ENCODE peak calls at places on chromosomes 5 and 9, in six cellular contexts. One of them, this sample, is unnamed.

GRCh38 chr5:78360674-78361225 is 333 bp downstream of the SCAMP1 start:
- DNase-seq in AG10803: no peak
- DNase-seq in bronchial epithelial cell: no peak
- DNase-seq in left lung: peak; percentile 91
- DNase-seq in AG04449: no peak
- DNase-seq in brain microvascular endothelial cell: no peak
- DNase-seq in this sample: no peak

GRCh38 chr5:35811108-35811741 is 45.5 kb upstream of the IL7R start:
- DNase-seq in AG10803: peak; percentile 17
- DNase-seq in bronchial epithelial cell: no peak
- DNase-seq in left lung: no peak
- DNase-seq in AG04449: no peak
- DNase-seq in brain microvascular endothelial cell: no peak
- DNase-seq in this sample: no peak

GRCh38 chr5:14838396-14839319 is 32.9 kb downstream of the ANKH start:
- DNase-seq in AG10803: no peak
- DNase-seq in bronchial epithelial cell: no peak
- DNase-seq in left lung: no peak
- DNase-seq in AG04449: no peak
- DNase-seq in brain microvascular endothelial cell: no peak
- DNase-seq in this sample: no peak

GRCh38 chr9:35907732-35908483 is 1.4 kb upstream of the SPAAR start:
- DNase-seq in AG10803: peak; percentile 86
- DNase-seq in bronchial epithelial cell: peak; percentile 87
- DNase-seq in left lung: no peak
- DNase-seq in AG04449: peak; percentile 37
- DNase-seq in brain microvascular endothelial cell: peak; percentile 65
- DNase-seq in this sample: peak; percentile 88

GRCh38 chr9:87678650-87679355 is 47.1 kb upstream of the CTSL start:
- DNase-seq in AG10803: peak; percentile 77
- DNase-seq in bronchial epithelial cell: peak; percentile 61
- DNase-seq in left lung: no peak
- DNase-seq in AG04449: peak; percentile 40
- DNase-seq in brain microvascular endothelial cell: peak; percentile 62
- DNase-seq in this sample: peak; percentile 72

GRCh38 chr9:128192601-128193371 is 1.4 kb upstream of the CIZ1 start:
- DNase-seq in AG10803: peak; percentile 91
- DNase-seq in bronchial epithelial cell: peak; percentile 89
- DNase-seq in left lung: peak; percentile 94
- DNase-seq in AG04449: no peak
- DNase-seq in brain microvascular endothelial cell: peak; percentile 68
- DNase-seq in this sample: peak; percentile 91

GRCh38 chr5:119470851-119471451 is 18.7 kb downstream of the HSD17B4 start:
- DNase-seq in AG10803: peak; percentile 41
- DNase-seq in bronchial epithelial cell: peak; percentile 39
- DNase-seq in left lung: no peak
- DNase-seq in AG04449: no peak
- DNase-seq in brain microvascular endothelial cell: peak; percentile 28
- DNase-seq in this sample: peak; percentile 56

GRCh38 chr5:149937610-149938009 is 7.0 kb downstream of the PDE6A start:
- DNase-seq in AG10803: no peak
- DNase-seq in bronchial epithelial cell: peak; percentile 87
- DNase-seq in left lung: no peak
- DNase-seq in AG04449: no peak
- DNase-seq in brain microvascular endothelial cell: no peak
- DNase-seq in this sample: peak; percentile 82

GRCh38 chr5:119541716-119542115 is 87.6 kb upstream of the FAM170A start:
- DNase-seq in AG10803: no peak
- DNase-seq in bronchial epithelial cell: no peak
- DNase-seq in left lung: no peak
- DNase-seq in AG04449: no peak
- DNase-seq in brain microvascular endothelial cell: no peak
- DNase-seq in this sample: no peak

GRCh38 chr9:113649054-113649453 is 185.5 kb downstream of the RGS3 start:
- DNase-seq in AG10803: peak; percentile 86
- DNase-seq in bronchial epithelial cell: no peak
- DNase-seq in left lung: no peak
- DNase-seq in AG04449: no peak
- DNase-seq in brain microvascular endothelial cell: no peak
- DNase-seq in this sample: no peak

GRCh38 chr5:80990527-80990926 is 30.4 kb downstream of the RASGRF2 start:
- DNase-seq in AG10803: no peak
- DNase-seq in bronchial epithelial cell: no peak
- DNase-seq in left lung: no peak
- DNase-seq in AG04449: no peak
- DNase-seq in brain microvascular endothelial cell: no peak
- DNase-seq in this sample: peak; percentile 13

GRCh38 chr9:137444106-137444790 is 3.1 kb upstream of the ENTPD8 start:
- DNase-seq in AG10803: no peak
- DNase-seq in bronchial epithelial cell: no peak
- DNase-seq in left lung: peak; percentile 49
- DNase-seq in AG04449: no peak
- DNase-seq in brain microvascular endothelial cell: no peak
- DNase-seq in this sample: no peak

GRCh38 chr9:18238254-18238653 is 235.7 kb upstream of the ADAMTSL1 start:
- DNase-seq in AG10803: peak; percentile 61
- DNase-seq in bronchial epithelial cell: peak; percentile 96
- DNase-seq in left lung: no peak
- DNase-seq in AG04449: no peak
- DNase-seq in brain microvascular endothelial cell: peak; percentile 78
- DNase-seq in this sample: peak; percentile 86

GRCh38 chr5:173802670-173803165 is 85.4 kb upstream of the CPEB4 start:
- DNase-seq in AG10803: peak; percentile 61
- DNase-seq in bronchial epithelial cell: peak; percentile 72
- DNase-seq in left lung: peak; percentile 91
- DNase-seq in AG04449: no peak
- DNase-seq in brain microvascular endothelial cell: no peak
- DNase-seq in this sample: peak; percentile 83

GRCh38 chr5:50751064-50751657 is 84.7 kb downstream of the PARP8 start:
- DNase-seq in AG10803: peak; percentile 60
- DNase-seq in bronchial epithelial cell: peak; percentile 60
- DNase-seq in left lung: no peak
- DNase-seq in AG04449: no peak
- DNase-seq in brain microvascular endothelial cell: peak; percentile 35
- DNase-seq in this sample: peak; percentile 65

GRCh38 chr9:99601506-99601905 is 220.2 kb upstream of the NR4A3 start:
- DNase-seq in AG10803: no peak
- DNase-seq in bronchial epithelial cell: no peak
- DNase-seq in left lung: no peak
- DNase-seq in AG04449: no peak
- DNase-seq in brain microvascular endothelial cell: peak; percentile 3
- DNase-seq in this sample: no peak

GRCh38 chr5:143543358-143544255 is 140.1 kb upstream of the NR3C1 start:
- DNase-seq in AG10803: peak; percentile 75
- DNase-seq in bronchial epithelial cell: peak; percentile 80
- DNase-seq in left lung: no peak
- DNase-seq in AG04449: no peak
- DNase-seq in brain microvascular endothelial cell: peak; percentile 29
- DNase-seq in this sample: peak; percentile 60

GRCh38 chr5:115986358-115986757 is 24.1 kb downstream of the LVRN start:
- DNase-seq in AG10803: peak; percentile 81
- DNase-seq in bronchial epithelial cell: no peak
- DNase-seq in left lung: no peak
- DNase-seq in AG04449: peak; percentile 60
- DNase-seq in brain microvascular endothelial cell: no peak
- DNase-seq in this sample: no peak

GRCh38 chr9:84667571-84668203 is 1.8 kb upstream of the NTRK2 start:
- DNase-seq in AG10803: no peak
- DNase-seq in bronchial epithelial cell: peak; percentile 31
- DNase-seq in left lung: no peak
- DNase-seq in AG04449: no peak
- DNase-seq in brain microvascular endothelial cell: peak; percentile 57
- DNase-seq in this sample: peak; percentile 58

GRCh38 chr9:120701248-120701647 is 13.0 kb downstream of the MEGF9 start:
- DNase-seq in AG10803: no peak
- DNase-seq in bronchial epithelial cell: no peak
- DNase-seq in left lung: no peak
- DNase-seq in AG04449: no peak
- DNase-seq in brain microvascular endothelial cell: no peak
- DNase-seq in this sample: no peak

GRCh38 chr5:119347574-119347973 is 8.2 kb upstream of the TNFAIP8 start:
- DNase-seq in AG10803: no peak
- DNase-seq in bronchial epithelial cell: no peak
- DNase-seq in left lung: no peak
- DNase-seq in AG04449: no peak
- DNase-seq in brain microvascular endothelial cell: no peak
- DNase-seq in this sample: no peak

GRCh38 chr5:11143456-11144267 is 382.6 kb upstream of the DAP start:
- DNase-seq in AG10803: no peak
- DNase-seq in bronchial epithelial cell: no peak
- DNase-seq in left lung: no peak
- DNase-seq in AG04449: no peak
- DNase-seq in brain microvascular endothelial cell: no peak
- DNase-seq in this sample: no peak

GRCh38 chr5:125196479-125197183 is 450.2 kb upstream of the ZNF608 start:
- DNase-seq in AG10803: no peak
- DNase-seq in bronchial epithelial cell: no peak
- DNase-seq in left lung: no peak
- DNase-seq in AG04449: no peak
- DNase-seq in brain microvascular endothelial cell: no peak
- DNase-seq in this sample: no peak

GRCh38 chr9:124870723-124871122 is 8.8 kb downstream of the ARPC5L start:
- DNase-seq in AG10803: no peak
- DNase-seq in bronchial epithelial cell: no peak
- DNase-seq in left lung: no peak
- DNase-seq in AG04449: no peak
- DNase-seq in brain microvascular endothelial cell: no peak
- DNase-seq in this sample: no peak
- H3K4me3 ChIP-seq in AG10803: peak overlapping the region; percentile 87
- H3K4me3 ChIP-seq in bronchial epithelial cell: peak overlapping the region; percentile 97
- H3K4me3 ChIP-seq in left lung: peak overlapping the region; percentile 88
- H3K4me3 ChIP-seq in AG04449: peak overlapping the region; percentile 90
- H3K4me3 ChIP-seq in brain microvascular endothelial cell: peak overlapping the region; percentile 96
- H3K4me3 ChIP-seq in this sample: peak overlapping the region; percentile 84

DNA sequence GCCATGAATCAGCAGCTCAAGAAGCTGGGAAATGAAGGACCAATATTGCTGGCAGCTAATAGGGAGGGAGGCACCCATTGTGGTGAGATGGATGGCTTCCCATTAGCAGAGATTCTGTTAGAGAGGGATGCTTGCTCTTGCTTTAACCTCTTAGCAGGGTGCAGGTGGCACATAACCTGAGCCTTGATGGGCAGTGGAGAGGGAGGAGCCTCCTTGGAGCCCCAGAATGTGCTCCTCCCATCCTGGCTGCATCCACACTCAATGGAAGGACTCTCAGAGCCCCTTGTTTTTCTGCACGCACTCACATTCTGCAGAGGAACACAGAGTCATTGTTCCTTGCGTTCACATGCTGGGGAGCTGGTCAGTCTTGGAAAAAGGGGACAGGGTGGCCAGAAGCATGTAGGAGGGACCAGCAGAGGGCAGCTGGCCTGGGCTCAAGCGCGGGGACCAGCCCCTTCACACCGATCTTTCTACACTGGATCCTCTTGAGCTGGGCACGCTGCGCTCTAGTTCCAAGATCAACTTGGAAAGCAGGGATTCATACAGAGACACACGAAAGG is 161.8 kb downstream of the MED10 start:
- DNase-seq in AG10803: no peak
- DNase-seq in bronchial epithelial cell: no peak
- DNase-seq in left lung: no peak
- DNase-seq in AG04449: no peak
- DNase-seq in brain microvascular endothelial cell: no peak
- DNase-seq in this sample: no peak
- TF ChIP-seq CTCF in AG10803: no peak
- TF ChIP-seq CTCF in bronchial epithelial cell: no peak
- TF ChIP-seq CTCF in left lung: no peak
- TF ChIP-seq CTCF in AG04449: no peak
- TF ChIP-seq CTCF in brain microvascular endothelial cell: no peak
- TF ChIP-seq CTCF in this sample: no peak

DNA sequence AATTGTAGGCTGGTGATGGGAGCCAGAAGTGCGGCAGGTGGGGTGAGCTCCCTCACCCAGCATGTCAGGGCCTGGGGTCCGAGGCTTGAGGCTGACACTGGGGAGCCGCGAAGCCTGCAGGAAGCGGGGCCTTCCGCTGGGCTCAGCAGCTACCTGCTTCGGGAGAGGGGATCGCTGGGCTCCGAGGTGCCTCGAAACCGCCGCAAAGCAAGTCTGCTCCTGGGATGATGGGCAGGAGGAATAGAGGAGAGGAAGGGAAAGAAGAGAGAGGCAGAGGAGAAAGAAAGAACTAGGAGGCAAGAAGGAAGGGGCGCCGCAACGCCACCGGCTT is 1.5 kb upstream of the PRDM12 start:
- DNase-seq in AG10803: no peak
- DNase-seq in bronchial epithelial cell: no peak
- DNase-seq in left lung: no peak
- DNase-seq in AG04449: no peak
- DNase-seq in brain microvascular endothelial cell: no peak
- DNase-seq in this sample: no peak
- H3K4me3 ChIP-seq in AG10803: no peak overlapping the region
- H3K4me3 ChIP-seq in bronchial epithelial cell: no peak overlapping the region
- H3K4me3 ChIP-seq in left lung: no peak overlapping the region
- H3K4me3 ChIP-seq in AG04449: no peak overlapping the region
- H3K4me3 ChIP-seq in brain microvascular endothelial cell: no peak overlapping the region
- H3K4me3 ChIP-seq in this sample: no peak overlapping the region

DNA sequence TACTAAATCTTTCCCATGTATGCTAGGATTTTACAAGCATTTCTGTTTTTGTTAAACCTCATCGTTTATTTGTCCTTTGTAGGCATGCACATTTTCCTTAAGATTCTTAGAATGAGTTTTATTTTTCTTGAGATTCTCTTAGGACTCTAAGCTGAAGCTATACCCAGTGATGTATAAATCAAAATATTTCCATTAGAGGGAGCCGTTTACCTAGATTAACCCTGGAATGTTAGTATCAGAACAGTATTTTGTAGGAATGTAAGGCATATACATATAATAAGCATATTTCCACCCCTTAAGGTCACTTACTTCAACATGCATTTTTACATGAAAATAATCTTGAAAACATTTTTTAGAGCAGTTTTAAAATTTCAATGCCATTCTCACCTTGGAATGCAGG is 35.2 kb upstream of the FCHO2 start:
- DNase-seq in AG10803: peak; percentile 26
- DNase-seq in bronchial epithelial cell: peak; percentile 60
- DNase-seq in left lung: no peak
- DNase-seq in AG04449: no peak
- DNase-seq in brain microvascular endothelial cell: no peak
- DNase-seq in this sample: peak; percentile 44
- TF ChIP-seq CTCF in AG10803: peak; percentile 39
- TF ChIP-seq CTCF in bronchial epithelial cell: peak; percentile 11
- TF ChIP-seq CTCF in left lung: peak; percentile 14
- TF ChIP-seq CTCF in AG04449: peak; percentile 28
- TF ChIP-seq CTCF in brain microvascular endothelial cell: no peak
- TF ChIP-seq CTCF in this sample: peak; percentile 42

GRCh38 chr5:175658299-175659145 is 651 bp downstream of the HRH2 start:
- DNase-seq in AG10803: no peak
- DNase-seq in bronchial epithelial cell: no peak
- DNase-seq in left lung: peak; percentile 88
- DNase-seq in AG04449: no peak
- DNase-seq in brain microvascular endothelial cell: no peak
- DNase-seq in this sample: no peak

GRCh38 chr5:175656966-175657365 is 905 bp upstream of the HRH2 start:
- DNase-seq in AG10803: no peak
- DNase-seq in bronchial epithelial cell: no peak
- DNase-seq in left lung: no peak
- DNase-seq in AG04449: no peak
- DNase-seq in brain microvascular endothelial cell: no peak
- DNase-seq in this sample: no peak

GRCh38 chr5:175655411-175655810 is 2.5 kb upstream of the HRH2 start:
- DNase-seq in AG10803: no peak
- DNase-seq in bronchial epithelial cell: no peak
- DNase-seq in left lung: no peak
- DNase-seq in AG04449: no peak
- DNase-seq in brain microvascular endothelial cell: no peak
- DNase-seq in this sample: no peak

GRCh38 chr5:175659546-175660248 is 1.8 kb downstream of the HRH2 start:
- DNase-seq in AG10803: no peak
- DNase-seq in bronchial epithelial cell: no peak
- DNase-seq in left lung: no peak
- DNase-seq in AG04449: no peak
- DNase-seq in brain microvascular endothelial cell: no peak
- DNase-seq in this sample: no peak

GRCh38 chr5:175657593-175658271 is at the start of gene HRH2:
- DNase-seq in AG10803: no peak
- DNase-seq in bronchial epithelial cell: no peak
- DNase-seq in left lung: peak; percentile 93
- DNase-seq in AG04449: no peak
- DNase-seq in brain microvascular endothelial cell: peak; percentile 24
- DNase-seq in this sample: no peak
- H3K4me3 ChIP-seq in AG10803: no peak within 1 kb of the TSS
- H3K4me3 ChIP-seq in bronchial epithelial cell: no peak within 1 kb of the TSS
- H3K4me3 ChIP-seq in left lung: peak within 1 kb of the TSS; percentile 16
- H3K4me3 ChIP-seq in AG04449: no peak within 1 kb of the TSS
- H3K4me3 ChIP-seq in brain microvascular endothelial cell: peak within 1 kb of the TSS; percentile 44
- H3K4me3 ChIP-seq in this sample: no peak within 1 kb of the TSS